ENCODE peak calls at places on chromosomes 12 and 14, in ten cellular contexts. One of them, this sample, is unnamed.

GRCh38 chr12:121711925-121712461 is 559 bp upstream of the TMEM120B start:
- DNase-seq in tibial nerve: peak; percentile 29
- DNase-seq in stomach: peak; percentile 36
- DNase-seq in heart left ventricle: peak; percentile 73
- DNase-seq in Peyer's patch: no peak
- DNase-seq in body of pancreas: peak; percentile 63
- DNase-seq in transverse colon: peak; percentile 32
- DNase-seq in IMR-90: no peak
- DNase-seq in adrenal gland: peak; percentile 40
- DNase-seq in gastrocnemius medialis: peak; percentile 79
- DNase-seq in this sample: no peak

GRCh38 chr12:116697305-116698130 is 40.4 kb downstream of the SPRING1 start:
- DNase-seq in Peyer's patch: no peak
- DNase-seq in gastrocnemius medialis: no peak
- DNase-seq in tibial nerve: no peak
- DNase-seq in body of pancreas: peak; percentile 75
- DNase-seq in heart left ventricle: peak; percentile 47
- DNase-seq in IMR-90: no peak
- DNase-seq in adrenal gland: peak; percentile 38
- DNase-seq in transverse colon: no peak
- DNase-seq in stomach: peak; percentile 67
- DNase-seq in this sample: no peak

GRCh38 chr12:43349863-43350262 is 202.1 kb downstream of the ADAMTS20 start:
- DNase-seq in heart left ventricle: no peak
- DNase-seq in stomach: no peak
- DNase-seq in tibial nerve: no peak
- DNase-seq in body of pancreas: no peak
- DNase-seq in adrenal gland: no peak
- DNase-seq in transverse colon: no peak
- DNase-seq in gastrocnemius medialis: no peak
- DNase-seq in Peyer's patch: no peak
- DNase-seq in IMR-90: peak; percentile 31
- DNase-seq in this sample: no peak

GRCh38 chr14:77139540-77140342 is 1.9 kb downstream of the ZDHHC22 start:
- DNase-seq in gastrocnemius medialis: no peak
- DNase-seq in heart left ventricle: no peak
- DNase-seq in adrenal gland: no peak
- DNase-seq in stomach: no peak
- DNase-seq in transverse colon: peak; percentile 22
- DNase-seq in tibial nerve: no peak
- DNase-seq in IMR-90: no peak
- DNase-seq in Peyer's patch: no peak
- DNase-seq in body of pancreas: peak; percentile 56
- DNase-seq in this sample: peak; percentile 46

GRCh38 chr12:60066655-60067054 is 470.8 kb downstream of the SLC16A7 start:
- DNase-seq in body of pancreas: no peak
- DNase-seq in Peyer's patch: no peak
- DNase-seq in IMR-90: no peak
- DNase-seq in adrenal gland: no peak
- DNase-seq in transverse colon: no peak
- DNase-seq in gastrocnemius medialis: no peak
- DNase-seq in heart left ventricle: no peak
- DNase-seq in stomach: no peak
- DNase-seq in tibial nerve: no peak
- DNase-seq in this sample: no peak

GRCh38 chr12:21941522-21942376 is 523 bp upstream of the ABCC9 start:
- DNase-seq in body of pancreas: peak; percentile 75
- DNase-seq in gastrocnemius medialis: peak; percentile 53
- DNase-seq in heart left ventricle: peak; percentile 86
- DNase-seq in IMR-90: peak; percentile 26
- DNase-seq in stomach: no peak
- DNase-seq in tibial nerve: peak; percentile 33
- DNase-seq in Peyer's patch: no peak
- DNase-seq in transverse colon: peak; percentile 45
- DNase-seq in adrenal gland: peak; percentile 47
- DNase-seq in this sample: no peak

GRCh38 chr14:96136361-96136760 is 68.3 kb upstream of the BDKRB2 start:
- DNase-seq in body of pancreas: no peak
- DNase-seq in heart left ventricle: no peak
- DNase-seq in gastrocnemius medialis: no peak
- DNase-seq in Peyer's patch: no peak
- DNase-seq in transverse colon: no peak
- DNase-seq in stomach: no peak
- DNase-seq in adrenal gland: no peak
- DNase-seq in IMR-90: peak; percentile 88
- DNase-seq in tibial nerve: no peak
- DNase-seq in this sample: no peak

GRCh38 chr12:109537136-109537535 is 36.2 kb downstream of the MMAB start:
- DNase-seq in heart left ventricle: peak; percentile 18
- DNase-seq in stomach: no peak
- DNase-seq in transverse colon: no peak
- DNase-seq in body of pancreas: no peak
- DNase-seq in IMR-90: no peak
- DNase-seq in Peyer's patch: no peak
- DNase-seq in tibial nerve: no peak
- DNase-seq in gastrocnemius medialis: no peak
- DNase-seq in adrenal gland: no peak
- DNase-seq in this sample: no peak

GRCh38 chr14:100534528-100535286 is 52.5 kb downstream of the BEGAIN start:
- DNase-seq in Peyer's patch: peak; percentile 34
- DNase-seq in body of pancreas: peak; percentile 89
- DNase-seq in transverse colon: peak; percentile 6
- DNase-seq in tibial nerve: peak; percentile 3
- DNase-seq in gastrocnemius medialis: peak; percentile 1
- DNase-seq in heart left ventricle: no peak
- DNase-seq in stomach: no peak
- DNase-seq in adrenal gland: peak; percentile 14
- DNase-seq in IMR-90: no peak
- DNase-seq in this sample: peak; percentile 19

GRCh38 chr14:44463386-44464004 is 43.6 kb downstream of the FSCB start:
- DNase-seq in body of pancreas: no peak
- DNase-seq in IMR-90: no peak
- DNase-seq in stomach: no peak
- DNase-seq in tibial nerve: no peak
- DNase-seq in heart left ventricle: no peak
- DNase-seq in gastrocnemius medialis: no peak
- DNase-seq in adrenal gland: no peak
- DNase-seq in transverse colon: no peak
- DNase-seq in Peyer's patch: no peak
- DNase-seq in this sample: no peak

GRCh38 chr14:91125271-91125661 is 11.4 kb downstream of the DGLUCY start:
- DNase-seq in adrenal gland: no peak
- DNase-seq in transverse colon: no peak
- DNase-seq in gastrocnemius medialis: no peak
- DNase-seq in IMR-90: no peak
- DNase-seq in tibial nerve: no peak
- DNase-seq in heart left ventricle: peak; percentile 30
- DNase-seq in Peyer's patch: no peak
- DNase-seq in stomach: no peak
- DNase-seq in body of pancreas: no peak
- DNase-seq in this sample: no peak

GRCh38 chr12:51944608-51945233 is 6.8 kb upstream of the ACVR1B start:
- DNase-seq in IMR-90: no peak
- DNase-seq in body of pancreas: no peak
- DNase-seq in heart left ventricle: no peak
- DNase-seq in transverse colon: no peak
- DNase-seq in Peyer's patch: no peak
- DNase-seq in tibial nerve: no peak
- DNase-seq in adrenal gland: no peak
- DNase-seq in stomach: no peak
- DNase-seq in gastrocnemius medialis: no peak
- DNase-seq in this sample: no peak

GRCh38 chr12:55470088-55470830 is at the start of gene OR6C70:
- DNase-seq in body of pancreas: no peak
- DNase-seq in stomach: no peak
- DNase-seq in IMR-90: no peak
- DNase-seq in transverse colon: no peak
- DNase-seq in gastrocnemius medialis: no peak
- DNase-seq in Peyer's patch: no peak
- DNase-seq in heart left ventricle: no peak
- DNase-seq in adrenal gland: no peak
- DNase-seq in tibial nerve: no peak
- DNase-seq in this sample: no peak

GRCh38 chr12:14635776-14636175 is 60.6 kb downstream of the GUCY2C start:
- DNase-seq in Peyer's patch: no peak
- DNase-seq in gastrocnemius medialis: no peak
- DNase-seq in body of pancreas: no peak
- DNase-seq in transverse colon: no peak
- DNase-seq in tibial nerve: no peak
- DNase-seq in adrenal gland: no peak
- DNase-seq in IMR-90: no peak
- DNase-seq in heart left ventricle: no peak
- DNase-seq in stomach: no peak
- DNase-seq in this sample: no peak

DNA sequence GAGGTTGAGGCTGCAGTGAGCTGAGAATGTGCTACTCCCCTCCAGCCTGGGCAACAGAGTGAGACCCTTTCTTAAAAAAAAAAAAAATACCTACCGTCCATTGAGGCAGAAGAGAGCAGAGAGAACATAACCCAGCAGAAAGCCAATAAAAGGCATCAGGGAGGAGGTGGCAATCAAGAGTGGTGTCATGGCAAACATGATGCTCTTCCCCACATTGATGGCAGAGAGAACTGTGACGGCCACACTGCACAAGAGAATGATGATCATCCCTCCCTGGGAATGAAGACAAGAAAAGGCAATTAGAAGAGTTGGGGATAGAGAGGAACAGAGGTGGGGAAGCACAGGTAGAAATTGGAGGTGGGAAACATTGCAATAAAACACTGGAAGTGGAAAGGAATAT is 12.1 kb downstream of the SRSF5 start:
- DNase-seq in heart left ventricle: no peak
- DNase-seq in gastrocnemius medialis: no peak
- DNase-seq in Peyer's patch: no peak
- DNase-seq in adrenal gland: no peak
- DNase-seq in stomach: no peak
- DNase-seq in tibial nerve: no peak
- DNase-seq in transverse colon: no peak
- DNase-seq in body of pancreas: no peak
- DNase-seq in IMR-90: no peak
- DNase-seq in this sample: no peak
- TF ChIP-seq POLR2A in heart left ventricle: no peak
- TF ChIP-seq POLR2A in gastrocnemius medialis: no peak
- TF ChIP-seq POLR2A in Peyer's patch: no peak
- TF ChIP-seq POLR2A in adrenal gland: no peak
- TF ChIP-seq POLR2A in stomach: no peak
- TF ChIP-seq POLR2A in tibial nerve: no peak
- TF ChIP-seq POLR2A in transverse colon: peak; percentile 21
- TF ChIP-seq POLR2A in body of pancreas: no peak
- TF ChIP-seq POLR2A in IMR-90: no peak
- TF ChIP-seq POLR2A in this sample: no peak

GRCh38 chr12:124869011-124869665 is 5.5 kb upstream of the SCARB1 start:
- DNase-seq in gastrocnemius medialis: no peak
- DNase-seq in adrenal gland: no peak
- DNase-seq in body of pancreas: no peak
- DNase-seq in stomach: no peak
- DNase-seq in heart left ventricle: no peak
- DNase-seq in tibial nerve: no peak
- DNase-seq in Peyer's patch: no peak
- DNase-seq in IMR-90: no peak
- DNase-seq in transverse colon: no peak
- DNase-seq in this sample: no peak
- TF ChIP-seq POLR2A in gastrocnemius medialis: no peak
- TF ChIP-seq POLR2A in adrenal gland: no peak
- TF ChIP-seq POLR2A in body of pancreas: peak; percentile 31
- TF ChIP-seq POLR2A in stomach: no peak
- TF ChIP-seq POLR2A in heart left ventricle: no peak
- TF ChIP-seq POLR2A in tibial nerve: no peak
- TF ChIP-seq POLR2A in Peyer's patch: no peak
- TF ChIP-seq POLR2A in IMR-90: no peak
- TF ChIP-seq POLR2A in transverse colon: no peak
- TF ChIP-seq POLR2A in this sample: no peak

GRCh38 chr12:20369164-20370000 is 1.0 kb downstream of the PDE3A start:
- DNase-seq in Peyer's patch: peak; percentile 86
- DNase-seq in transverse colon: peak; percentile 84
- DNase-seq in stomach: peak; percentile 27
- DNase-seq in heart left ventricle: peak; percentile 92
- DNase-seq in body of pancreas: peak; percentile 65
- DNase-seq in tibial nerve: peak; percentile 35
- DNase-seq in IMR-90: peak; percentile 39
- DNase-seq in adrenal gland: peak; percentile 34
- DNase-seq in gastrocnemius medialis: peak; percentile 33
- DNase-seq in this sample: no peak
- TF ChIP-seq POLR2A in Peyer's patch: peak; percentile 70
- TF ChIP-seq POLR2A in transverse colon: peak; percentile 88
- TF ChIP-seq POLR2A in stomach: no peak
- TF ChIP-seq POLR2A in heart left ventricle: peak; percentile 91
- TF ChIP-seq POLR2A in body of pancreas: peak; percentile 71
- TF ChIP-seq POLR2A in tibial nerve: no peak
- TF ChIP-seq POLR2A in IMR-90: no peak
- TF ChIP-seq POLR2A in adrenal gland: no peak
- TF ChIP-seq POLR2A in gastrocnemius medialis: peak; percentile 39
- TF ChIP-seq POLR2A in this sample: peak; percentile 58

GRCh38 chr12:9779209-9779608 is 18.5 kb upstream of the CD69 start:
- DNase-seq in heart left ventricle: no peak
- DNase-seq in gastrocnemius medialis: no peak
- DNase-seq in stomach: no peak
- DNase-seq in Peyer's patch: no peak
- DNase-seq in IMR-90: no peak
- DNase-seq in tibial nerve: no peak
- DNase-seq in adrenal gland: no peak
- DNase-seq in transverse colon: no peak
- DNase-seq in body of pancreas: no peak
- DNase-seq in this sample: no peak
- TF ChIP-seq POLR2A in heart left ventricle: no peak
- TF ChIP-seq POLR2A in gastrocnemius medialis: no peak
- TF ChIP-seq POLR2A in stomach: no peak
- TF ChIP-seq POLR2A in Peyer's patch: no peak
- TF ChIP-seq POLR2A in IMR-90: no peak
- TF ChIP-seq POLR2A in tibial nerve: no peak
- TF ChIP-seq POLR2A in adrenal gland: no peak
- TF ChIP-seq POLR2A in transverse colon: no peak
- TF ChIP-seq POLR2A in body of pancreas: no peak
- TF ChIP-seq POLR2A in this sample: no peak

GRCh38 chr12:10722905-10723866 is at the start of gene YBX3:
- DNase-seq in transverse colon: peak; percentile 88
- DNase-seq in Peyer's patch: peak; percentile 85
- DNase-seq in heart left ventricle: peak; percentile 91
- DNase-seq in gastrocnemius medialis: peak; percentile 90
- DNase-seq in adrenal gland: peak; percentile 87
- DNase-seq in tibial nerve: peak; percentile 86
- DNase-seq in IMR-90: peak; percentile 75
- DNase-seq in body of pancreas: peak; percentile 94
- DNase-seq in stomach: peak; percentile 87
- DNase-seq in this sample: peak; percentile 65
- TF ChIP-seq POLR2A in transverse colon: peak; percentile 24
- TF ChIP-seq POLR2A in Peyer's patch: no peak
- TF ChIP-seq POLR2A in heart left ventricle: peak; percentile 93
- TF ChIP-seq POLR2A in gastrocnemius medialis: peak; percentile 90
- TF ChIP-seq POLR2A in adrenal gland: peak; percentile 40
- TF ChIP-seq POLR2A in tibial nerve: peak; percentile 77
- TF ChIP-seq POLR2A in IMR-90: peak; percentile 93
- TF ChIP-seq POLR2A in body of pancreas: peak; percentile 80
- TF ChIP-seq POLR2A in stomach: no peak
- TF ChIP-seq POLR2A in this sample: peak; percentile 83